ENCODE peak calls at places on chromosomes 12 and 14, in nine cellular contexts. U is thoracic aorta, X is transverse colon, E is left ventricle myocardium inferior, O is neural progenitor cell, Y is Panc1, Z is stomach, J is lower lobe of right lung, Q is lung. A is an unnamed sample.
A peak's percentile ranks its signal among the peaks of the same experiment; 100 is the strongest.

GRCh38 chr12:90940872-90941499 is 14.0 kb downstream of the CCER1 start:
- DNase-seq in U (no peak), X (no peak), E (no peak), O (peak; percentile 55), Y (peak; percentile 15), Z (no peak), J (no peak), Q (no peak), A (no peak)

GRCh38 chr12:113862570-113863454 is 103.3 kb downstream of the RBM19 start:
- DNase-seq in U (no peak), X (no peak), E (no peak), O (no peak), Y (no peak), Z (no peak), J (no peak), Q (no peak), A (no peak)

GRCh38 chr14:51716610-51717009 is 64.9 kb downstream of the FRMD6 start:
- DNase-seq in U (no peak), X (no peak), E (no peak), O (no peak), Y (no peak), Z (no peak), J (no peak), Q (no peak), A (no peak)

GRCh38 chr12:120856980-120857379 is 47.2 kb downstream of the SPPL3 start:
- DNase-seq in U (no peak), X (no peak), E (no peak), O (no peak), Y (no peak), Z (no peak), J (no peak), Q (no peak), A (peak; percentile 34)

GRCh38 chr14:34623506-34623905 is 6.4 kb downstream of the SNX6 start:
- DNase-seq in U (no peak), X (no peak), E (no peak), O (no peak), Y (no peak), Z (no peak), J (no peak), Q (no peak), A (no peak)

GRCh38 chr14:33408291-33408690 is 469.6 kb downstream of the NPAS3 start:
- DNase-seq in U (no peak), X (no peak), E (no peak), O (no peak), Y (no peak), Z (no peak), J (no peak), Q (no peak), A (no peak)

GRCh38 chr14:21026988-21027315 is 2.1 kb upstream of the NDRG2 start:
- DNase-seq in U (no peak), X (no peak), E (no peak), O (no peak), Y (no peak), Z (no peak), J (no peak), Q (no peak), A (no peak)

GRCh38 chr12:108666326-108666995 is 32.8 kb upstream of the SELPLG start:
- DNase-seq in U (no peak), X (peak; percentile 20), E (peak; percentile 64), O (no peak), Y (no peak), Z (no peak), J (no peak), Q (no peak), A (no peak)

GRCh38 chr12:103924761-103925641 is 5.2 kb upstream of the HSP90B1 start:
- DNase-seq in U (no peak), X (no peak), E (no peak), O (no peak), Y (peak; percentile 30), Z (no peak), J (no peak), Q (no peak), A (no peak)

GRCh38 chr12:59115995-59116394 is 195.7 kb upstream of the LRIG3 start:
- DNase-seq in U (no peak), X (no peak), E (no peak), O (no peak), Y (no peak), Z (no peak), J (no peak), Q (no peak), A (no peak)

GRCh38 chr14:22524784-22525161 is 64.3 kb downstream of the DAD1 start:
- DNase-seq in U (no peak), X (no peak), E (no peak), O (no peak), Y (no peak), Z (no peak), J (no peak), Q (no peak), A (no peak)
- H3K4me3 ChIP-seq in U (no peak overlapping the region), X (no peak overlapping the region), E (no peak overlapping the region), O (no peak overlapping the region), Y (no peak overlapping the region), Z (no peak overlapping the region), J (no peak overlapping the region), Q (no peak overlapping the region), A (no peak overlapping the region)

GRCh38 chr14:26896447-26896846 is 298.6 kb upstream of the NOVA1 start:
- DNase-seq in U (no peak), X (no peak), E (no peak), O (no peak), Y (no peak), Z (no peak), J (no peak), Q (no peak), A (peak; percentile 12)
- H3K9me3 ChIP-seq in U (no peaks in the 10 kb centered on the region), X (no peaks in the 10 kb centered on the region), E (peaks cover 22% of the 10 kb centered on the region), O (peaks cover 5% of the 10 kb centered on the region), Y (no peaks in the 10 kb centered on the region), Z (no peaks in the 10 kb centered on the region), J (peaks cover 9% of the 10 kb centered on the region), Q (no peaks in the 10 kb centered on the region), A (no peaks in the 10 kb centered on the region)

DNA sequence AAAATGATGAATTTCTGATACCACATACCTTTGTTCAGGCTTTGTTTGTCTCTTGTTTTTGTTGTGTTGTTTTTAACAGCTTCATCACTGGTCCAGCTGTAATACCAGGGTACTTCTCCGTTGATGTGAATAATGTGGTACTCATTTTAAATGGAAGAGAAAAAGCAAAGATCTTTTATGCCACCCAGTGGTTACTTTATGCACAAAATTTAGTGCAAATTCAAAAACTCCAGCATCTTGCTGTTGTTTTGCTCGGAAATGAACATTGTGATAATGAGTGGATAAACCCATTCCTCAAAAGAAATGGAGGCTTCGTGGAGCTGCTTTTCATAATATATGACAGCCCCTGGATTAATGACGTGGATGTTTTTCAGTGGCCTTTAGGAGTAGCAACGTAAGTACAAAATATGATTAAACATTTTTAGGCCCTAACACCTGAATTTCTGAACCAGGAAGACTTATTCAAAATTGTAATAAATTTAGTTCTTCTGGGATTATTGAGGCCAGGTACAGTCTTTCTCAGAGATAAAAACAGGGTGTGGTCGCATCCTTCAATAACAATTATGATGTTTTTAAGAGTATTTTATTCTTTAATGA is 22.4 kb downstream of the RXYLT1 start:
- DNase-seq in U (no peak), X (no peak), E (no peak), O (peak; percentile 24), Y (no peak), Z (no peak), J (no peak), Q (no peak), A (no peak)
- TF ChIP-seq CTCF in U (peak; percentile 63), X (peak; percentile 52), E (peak; percentile 73), O (peak; percentile 60), Y (peak; percentile 71), Z (peak; percentile 50), J (peak; percentile 50), Q (peak; percentile 35), A (no peak)

GRCh38 chr12:31317471-31318397 is 8.2 kb downstream of the SINHCAF start:
- DNase-seq in U (no peak), X (no peak), E (no peak), O (peak; percentile 27), Y (no peak), Z (no peak), J (no peak), Q (no peak), A (no peak)

GRCh38 chr12:31315779-31316465 is 10.0 kb downstream of the SINHCAF start:
- DNase-seq in U (no peak), X (no peak), E (no peak), O (no peak), Y (no peak), Z (no peak), J (no peak), Q (no peak), A (no peak)

GRCh38 chr12:31316964-31317363 is 9.0 kb downstream of the SINHCAF start:
- DNase-seq in U (no peak), X (no peak), E (no peak), O (no peak), Y (no peak), Z (no peak), J (no peak), Q (no peak), A (no peak)

GRCh38 chr12:31321565-31322228 is 4.3 kb downstream of the SINHCAF start:
- DNase-seq in U (no peak), X (no peak), E (no peak), O (no peak), Y (no peak), Z (no peak), J (no peak), Q (no peak), A (no peak)

DNA sequence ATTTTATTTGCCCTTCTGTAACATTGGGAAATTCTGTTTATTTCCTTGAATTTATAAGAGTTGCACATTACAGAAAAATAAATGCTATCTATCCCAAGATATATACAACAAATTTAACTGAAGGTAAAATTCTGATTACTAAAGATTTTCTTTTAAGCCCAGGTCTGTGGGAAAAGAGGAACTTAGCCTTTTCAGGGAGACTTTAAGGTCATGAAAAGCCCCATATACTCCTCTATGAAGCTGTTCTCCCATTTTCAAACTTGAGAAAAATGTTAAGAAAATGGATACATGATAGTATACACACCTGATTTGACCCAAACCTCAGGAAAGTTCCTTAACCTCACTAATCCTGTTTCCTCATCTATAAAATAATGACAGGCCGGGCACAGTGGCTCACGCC is 7.1 kb downstream of the SINHCAF start:
- DNase-seq in U (no peak), X (no peak), E (no peak), O (no peak), Y (no peak), Z (no peak), J (no peak), Q (no peak), A (no peak)
- H3K4me3 ChIP-seq in U (no peak overlapping the region), X (no peak overlapping the region), E (no peak overlapping the region), O (peak overlapping the region; percentile 24), Y (no peak overlapping the region), Z (no peak overlapping the region), J (no peak overlapping the region), Q (no peak overlapping the region), A (no peak overlapping the region)

GRCh38 chr12:39839072-39839471 is 219.5 kb upstream of the ABCD2 start:
- DNase-seq in U (no peak), X (no peak), E (no peak), O (no peak), Y (no peak), Z (no peak), J (no peak), Q (no peak), A (no peak)
- H3K9me3 ChIP-seq in U (no peaks in the 10 kb centered on the region), X (no peaks in the 10 kb centered on the region), E (no peaks in the 10 kb centered on the region), O (no peaks in the 10 kb centered on the region), Y (no peaks in the 10 kb centered on the region), Z (no peaks in the 10 kb centered on the region), J (no peaks in the 10 kb centered on the region), Q (no peaks in the 10 kb centered on the region), A (no peaks in the 10 kb centered on the region)

DNA sequence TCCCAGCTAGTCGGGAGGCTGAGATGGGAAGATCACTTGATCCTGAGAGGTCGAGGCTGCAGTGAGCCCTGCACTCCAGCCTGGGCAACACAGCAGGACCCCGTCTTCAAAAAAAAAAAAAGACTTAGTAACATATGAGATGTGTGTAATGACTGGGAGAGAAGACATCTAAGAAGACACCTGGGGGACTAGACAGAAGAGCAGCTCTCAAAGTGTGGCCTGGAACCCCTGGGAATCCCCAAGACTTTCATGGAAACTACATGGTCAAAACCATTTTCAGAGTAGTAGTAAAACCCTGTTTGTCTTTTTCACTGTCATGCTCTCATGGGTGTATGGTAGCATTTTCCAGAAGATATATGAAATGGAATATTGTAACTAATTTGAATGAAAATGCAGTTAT is 45.3 kb downstream of the R3HDM2 start:
- DNase-seq in U (no peak), X (no peak), E (no peak), O (no peak), Y (no peak), Z (no peak), J (no peak), Q (no peak), A (no peak)
- TF ChIP-seq CTCF in U (no peak), X (no peak), E (no peak), O (no peak), Y (no peak), Z (no peak), J (no peak), Q (no peak), A (no peak)

A was measured in mucosa of descending colon.